ENCODE peak calls at places on chromosomes 4 and X, in six cellular contexts. F is BJ, N is lung, O is retinal pigment epithelial cell, Q is upper lobe of right lung, T is psoas muscle. P is an unnamed sample.

GRCh38 chr4:26766142-26766541 is 94.5 kb upstream of the STIM2 start:
- DNase-seq in F (no peak), N (no peak), O (no peak), Q (no peak), T (no peak), P (no peak)

GRCh38 chrX:29687687-29688086 is 527.7 kb upstream of the MAGEB2 start:
- DNase-seq in F (no peak), N (no peak), O (no peak), Q (no peak), T (no peak), P (no peak)

GRCh38 chrX:10507181-10507580 is 113.2 kb downstream of the MID1 start:
- DNase-seq in F (no peak), N (no peak), O (no peak), Q (no peak), T (no peak), P (no peak)

GRCh38 chrX:40434947-40435346 is 145.8 kb upstream of the ATP6AP2 start:
- DNase-seq in F (no peak), N (no peak), O (no peak), Q (no peak), T (peak), P (no peak)

GRCh38 chr4:677431-678293 is 3.3 kb downstream of the MYL5 start:
- DNase-seq in F (no peak), N (no peak), O (no peak), Q (no peak), T (peak), P (no peak)

GRCh38 chr4:78481180-78481579 is 70.4 kb upstream of the ANXA3 start:
- DNase-seq in F (peak), N (no peak), O (no peak), Q (no peak), T (no peak), P (peak)

GRCh38 chrX:19852014-19853005 is 35.1 kb downstream of the SH3KBP1 start:
- DNase-seq in F (no peak), N (no peak), O (no peak), Q (no peak), T (no peak), P (no peak)

GRCh38 chr4:113584407-113585150 is 177.0 kb downstream of the CAMK2D start:
- DNase-seq in F (no peak), N (no peak), O (peak), Q (no peak), T (peak), P (no peak)

GRCh38 chr4:98433608-98434198 is 172.5 kb downstream of the RAP1GDS1 start:
- DNase-seq in F (no peak), N (no peak), O (no peak), Q (no peak), T (no peak), P (no peak)

GRCh38 chr4:88481557-88481956 is 24.6 kb downstream of the HERC5 start:
- DNase-seq in F (peak), N (no peak), O (no peak), Q (no peak), T (no peak), P (no peak)

GRCh38 chr4:125389713-125390112 is 75.0 kb downstream of the FAT4 start:
- DNase-seq in F (peak), N (no peak), O (peak), Q (no peak), T (no peak), P (peak)

GRCh38 chr4:40552536-40552935 is 77.1 kb downstream of the RBM47 start:
- DNase-seq in F (no peak), N (no peak), O (no peak), Q (no peak), T (no peak), P (no peak)

GRCh38 chr4:111961806-111962205 is 183.4 kb upstream of the FAM241A start:
- DNase-seq in F (no peak), N (no peak), O (no peak), Q (no peak), T (no peak), P (no peak)

GRCh38 chrX:118189628-118190027 is 73.0 kb upstream of the KLHL13 start:
- DNase-seq in F (no peak), N (no peak), O (no peak), Q (no peak), T (no peak), P (no peak)

GRCh38 chr4:117326091-117326490 is 240.7 kb upstream of the TRAM1L1 start:
- DNase-seq in F (no peak), N (no peak), O (no peak), Q (no peak), T (no peak), P (no peak)

GRCh38 chr4:102477657-102478056 is 23.5 kb upstream of the NFKB1 start:
- DNase-seq in F (peak), N (no peak), O (no peak), Q (no peak), T (no peak), P (no peak)

GRCh38 chr4:123325241-123325681 is 71.3 kb upstream of the SPRY1 start:
- DNase-seq in F (no peak), N (no peak), O (peak), Q (no peak), T (no peak), P (no peak)

GRCh38 chrX:53435997-53436396 is 1.8 kb upstream of the HSD17B10 start:
- DNase-seq in F (no peak), N (peak), O (no peak), Q (peak), T (peak), P (no peak)

GRCh38 chr4:105979506-105979905 is 84.2 kb downstream of the NPNT start:
- DNase-seq in F (no peak), N (no peak), O (no peak), Q (no peak), T (no peak), P (no peak)

GRCh38 chrX:144637731-144638130 is 609.6 kb upstream of the SPANXN1 start:
- DNase-seq in F (no peak), N (no peak), O (no peak), Q (no peak), T (no peak), P (no peak)

GRCh38 chr4:118821590-118822293 is 14.2 kb downstream of the SEC24D start:
- DNase-seq in F (no peak), N (no peak), O (no peak), Q (no peak), T (no peak), P (no peak)

GRCh38 chrX:57178605-57179004 is 41.4 kb upstream of the SPIN2A start:
- DNase-seq in F (no peak), N (no peak), O (no peak), Q (no peak), T (no peak), P (no peak)

GRCh38 chrX:107542500-107542899 is 85.8 kb upstream of the PRPS1 start:
- DNase-seq in F (no peak), N (no peak), O (no peak), Q (no peak), T (no peak), P (no peak)

GRCh38 chr4:71602271-71602890 is 181.5 kb downstream of the GC start:
- DNase-seq in F (no peak), N (no peak), O (no peak), Q (no peak), T (no peak), P (no peak)

GRCh38 chrX:134512566-134512965 is 52.6 kb downstream of the HPRT1 start:
- DNase-seq in F (peak), N (no peak), O (peak), Q (no peak), T (no peak), P (peak)

GRCh38 chrX:54473993-54474859 is 21.8 kb downstream of the FGD1 start:
- DNase-seq in F (no peak), N (no peak), O (no peak), Q (no peak), T (no peak), P (no peak)

GRCh38 chr4:36278789-36279188 is 2.6 kb upstream of the DTHD1 start:
- DNase-seq in F (no peak), N (no peak), O (no peak), Q (no peak), T (no peak), P (no peak)

GRCh38 chr4:123599920-123600394 is 203.4 kb downstream of the SPRY1 start:
- DNase-seq in F (no peak), N (peak), O (no peak), Q (peak), T (peak), P (peak)

GRCh38 chrX:20906571-20906970 is 467.6 kb upstream of the CNKSR2 start:
- DNase-seq in F (no peak), N (no peak), O (no peak), Q (no peak), T (no peak), P (no peak)
- TF ChIP-seq CTCF in F (no peak), N (no peak), O (no peak), Q (no peak), T (no peak), P (no peak)

DNA sequence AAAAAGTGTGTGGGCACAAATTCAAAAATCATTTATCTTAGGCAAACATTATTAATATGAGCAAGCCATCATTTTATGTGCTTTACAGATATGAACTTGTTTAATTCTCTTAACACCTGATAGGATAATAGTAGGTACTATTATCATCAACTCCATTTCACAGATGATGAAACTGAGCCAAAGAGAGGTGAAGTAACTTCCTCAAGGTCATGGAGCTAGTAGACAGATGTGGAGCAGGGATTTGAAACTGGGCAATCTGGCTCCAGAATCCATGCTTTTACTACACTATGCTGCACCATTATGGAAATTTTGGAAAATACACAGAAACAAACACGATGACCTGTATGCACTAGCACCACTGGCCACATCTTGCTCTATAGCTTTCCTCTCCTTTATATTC is 1.0 kb upstream of the PIN4 start:
- DNase-seq in F (no peak), N (no peak), O (no peak), Q (no peak), T (no peak), P (no peak)
- H3K4me3 ChIP-seq in F (no peak), N (no peak), O (peak), Q (peak), T (peak), P (peak)

GRCh38 chrX:152913354-152913753 is 15.5 kb downstream of the ZNF185 start:
- DNase-seq in F (no peak), N (no peak), O (no peak), Q (no peak), T (no peak), P (no peak)

GRCh38 chrX:152917969-152918579 is 20.2 kb downstream of the ZNF185 start:
- DNase-seq in F (no peak), N (no peak), O (no peak), Q (no peak), T (no peak), P (no peak)

GRCh38 chrX:152912641-152913040 is 14.8 kb downstream of the ZNF185 start:
- DNase-seq in F (no peak), N (no peak), O (no peak), Q (no peak), T (no peak), P (no peak)

GRCh38 chrX:152913915-152914314 is 16.0 kb downstream of the ZNF185 start:
- DNase-seq in F (no peak), N (no peak), O (no peak), Q (no peak), T (no peak), P (no peak)

GRCh38 chrX:152915541-152916241 is 17.8 kb downstream of the ZNF185 start:
- DNase-seq in F (no peak), N (no peak), O (no peak), Q (no peak), T (no peak), P (no peak)
- TF ChIP-seq CTCF in F (peak), N (peak), O (peak), Q (peak), T (peak), P (peak)

GRCh38 chr4:165031436-165032211 is at the start of gene TRIM60:
- DNase-seq in F (no peak), N (no peak), O (no peak), Q (no peak), T (no peak), P (no peak)
- H3K4me3 ChIP-seq in F (no peak), N (no peak), O (no peak), Q (no peak), T (no peak), P (no peak)

GRCh38 chrX:34521563-34521962 is 135.5 kb downstream of the TMEM47 start:
- DNase-seq in F (no peak), N (no peak), O (no peak), Q (no peak), T (no peak), P (peak)
- TF ChIP-seq CTCF in F (peak), N (no peak), O (no peak), Q (no peak), T (no peak), P (peak)

GRCh38 chr4:56465599-56466295 is 1.7 kb upstream of the SRP72 start:
- DNase-seq in F (no peak), N (no peak), O (no peak), Q (no peak), T (no peak), P (no peak)
- H3K4me3 ChIP-seq in F (peak), N (peak), O (peak), Q (peak), T (peak), P (peak)

DNA sequence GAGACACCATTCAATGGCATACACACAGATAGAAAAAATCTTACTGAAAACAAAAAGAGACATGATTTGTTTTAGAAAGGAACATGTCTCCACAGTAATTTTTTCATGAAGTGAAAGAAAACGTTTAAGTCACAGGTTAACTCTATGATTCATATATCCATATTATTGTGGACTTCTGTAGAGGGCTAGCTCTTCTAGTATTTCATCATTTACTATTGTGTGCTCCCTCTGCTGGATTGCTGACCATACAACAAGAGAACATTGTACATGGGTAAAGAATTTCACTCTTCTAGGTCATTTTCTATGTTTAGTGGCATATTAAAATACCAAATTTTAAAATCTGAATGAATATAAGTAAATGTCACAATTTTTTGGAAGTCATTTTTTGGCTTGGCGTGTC is 91.8 kb upstream of the POU3F4 start:
- DNase-seq in F (no peak), N (no peak), O (no peak), Q (no peak), T (no peak), P (no peak)
- TF ChIP-seq CTCF in F (no peak), N (no peak), O (peak), Q (no peak), T (peak), P (peak)

DNA sequence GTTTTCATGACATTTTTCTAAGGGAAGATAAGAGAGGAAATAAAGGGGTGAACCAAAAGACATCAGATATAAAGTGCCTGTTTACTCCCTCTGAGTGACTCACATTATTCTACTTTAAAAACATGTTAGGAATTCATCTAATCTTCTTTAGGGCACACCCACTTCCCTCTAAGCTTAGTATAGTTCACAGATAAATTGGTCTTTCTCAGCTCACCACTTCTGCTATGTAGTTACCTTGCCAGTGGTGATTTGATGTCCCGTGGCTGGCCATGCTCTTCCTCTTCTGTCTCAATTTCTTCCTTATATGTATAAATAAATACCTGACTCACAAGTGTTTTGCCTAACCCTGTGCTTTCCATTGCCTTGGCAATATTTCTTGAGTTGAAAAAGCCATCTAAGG is 96.8 kb downstream of the PDLIM5 start:
- DNase-seq in F (no peak), N (no peak), O (peak), Q (no peak), T (peak), P (peak)
- H3K4me3 ChIP-seq in F (no peak), N (no peak), O (no peak), Q (no peak), T (no peak), P (no peak)

DNA sequence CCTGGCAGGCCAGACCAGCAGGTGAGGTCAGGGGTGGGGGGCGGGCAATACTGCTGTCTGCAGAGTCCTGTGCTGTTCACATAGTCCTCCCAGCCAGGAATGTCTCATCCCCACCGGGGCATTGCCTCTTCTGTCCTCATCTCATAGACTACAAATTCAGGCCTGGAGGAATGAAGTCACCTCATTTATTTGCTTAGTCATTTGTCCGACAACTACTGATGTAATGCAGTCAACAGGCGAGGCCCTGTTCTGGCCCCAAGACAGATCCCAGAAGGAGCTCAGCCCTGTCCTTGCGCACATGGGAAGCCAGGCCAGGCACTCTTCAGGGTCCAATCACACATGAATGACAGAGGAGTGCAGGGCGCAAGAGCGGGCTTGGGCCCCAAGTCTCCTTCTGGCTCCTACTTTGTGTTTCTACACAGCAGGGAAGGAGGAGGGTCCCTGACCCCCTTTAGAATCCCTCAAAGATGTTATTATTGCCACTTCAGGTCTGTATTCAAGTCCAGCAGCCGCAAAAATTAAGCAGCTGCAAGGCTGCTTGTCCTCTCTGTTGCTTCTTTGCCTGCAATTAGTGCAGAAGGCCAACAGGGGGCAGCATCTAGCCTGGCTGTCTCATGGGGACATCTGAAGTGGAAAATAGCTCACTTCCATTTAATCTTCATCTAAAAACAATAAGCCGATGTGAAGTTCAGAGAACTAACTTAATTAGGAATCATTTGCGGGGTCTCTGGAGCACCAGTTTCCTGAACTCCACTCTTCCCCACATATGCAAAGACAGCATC is 15.2 kb upstream of the HMX1 start:
- DNase-seq in F (no peak), N (no peak), O (no peak), Q (no peak), T (no peak), P (no peak)
- TF ChIP-seq CTCF in F (peak), N (no peak), O (peak), Q (peak), T (no peak), P (peak)

DNA sequence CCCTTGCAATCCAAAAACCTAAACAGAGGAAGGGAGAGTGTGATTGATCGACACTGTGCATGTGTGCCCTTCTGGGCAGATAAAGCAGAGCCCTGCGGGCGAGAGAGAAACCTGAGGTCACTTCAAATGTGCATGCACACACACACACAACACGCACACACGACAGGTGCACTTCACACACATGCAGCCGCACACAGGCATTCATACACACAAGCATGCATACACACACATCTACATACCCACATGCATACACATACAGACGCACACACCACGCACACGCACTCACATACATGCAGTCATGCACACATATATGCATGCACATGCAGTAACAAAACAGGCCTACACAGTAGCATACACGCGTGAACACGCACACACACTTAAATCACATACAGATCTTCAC is 67.2 kb downstream of the CRMP1 start:
- DNase-seq in F (no peak), N (no peak), O (no peak), Q (no peak), T (no peak), P (no peak)
- H3K4me3 ChIP-seq in F (no peak), N (no peak), O (no peak), Q (no peak), T (no peak), P (no peak)

P was measured in epithelial cell of proximal tubule.